ENCODE peak calls at places on chromosomes 2 and 18, in four cellular contexts. W is CD8-positive, alpha-beta memory T cell; Q is mesothelial cell of epicardium; L is PC-9. A is an unnamed sample.
A peak's percentile ranks its signal among the peaks of the same experiment; 100 is the strongest.

GRCh38 chr18:2303517-2304238 is 267.6 kb downstream of the METTL4 start:
- DNase-seq in W (no peak), Q (no peak), L (peak; percentile 73), A (no peak)

GRCh38 chr18:47981320-47981719 is 50.9 kb upstream of the SMAD2 start:
- DNase-seq in W (no peak), Q (no peak), L (no peak), A (no peak)

GRCh38 chr2:120772261-120772660 is 36.6 kb downstream of the GLI2 start:
- DNase-seq in W (no peak), Q (no peak), L (no peak), A (no peak)

GRCh38 chr2:31401580-31401979 is 13.0 kb downstream of the XDH start:
- DNase-seq in W (no peak), Q (no peak), L (peak; percentile 99), A (no peak)

GRCh38 chr2:15965564-15966019 is 25.2 kb downstream of the MYCN start:
- DNase-seq in W (peak; percentile 46), Q (no peak), L (no peak), A (no peak)

GRCh38 chr2:22855081-22855480 is 529.9 kb upstream of the KLHL29 start:
- DNase-seq in W (no peak), Q (no peak), L (no peak), A (peak; percentile 30)

GRCh38 chr18:31270578-31270977 is 47.4 kb upstream of the DSG1 start:
- DNase-seq in W (no peak), Q (no peak), L (no peak), A (no peak)

GRCh38 chr2:39080152-39080551 is 40.7 kb downstream of the SOS1 start:
- DNase-seq in W (no peak), Q (no peak), L (no peak), A (no peak)

GRCh38 chr2:47043142-47043890 is 111.8 kb downstream of the STPG4 start:
- DNase-seq in W (no peak), Q (no peak), L (peak; percentile 99), A (no peak)

GRCh38 chr18:63262369-63263335 is 56.9 kb downstream of the BCL2 start:
- DNase-seq in W (no peak), Q (no peak), L (no peak), A (peak; percentile 43)

GRCh38 chr2:30514134-30514860 is 67.3 kb downstream of the LCLAT1 start:
- DNase-seq in W (no peak), Q (no peak), L (no peak), A (peak; percentile 2)

GRCh38 chr2:85071096-85071495 is 62.1 kb upstream of the TCF7L1 start:
- DNase-seq in W (no peak), Q (no peak), L (no peak), A (no peak)

GRCh38 chr2:6970551-6970950 is 53.3 kb downstream of the RNF144A start:
- DNase-seq in W (no peak), Q (no peak), L (no peak), A (no peak)

GRCh38 chr2:98438190-98439133 is 6.2 kb upstream of the INPP4A start:
- DNase-seq in W (no peak), Q (no peak), L (no peak), A (no peak)

GRCh38 chr2:218465987-218466633 is 47.2 kb downstream of the VIL1 start:
- DNase-seq in W (peak; percentile 6), Q (no peak), L (no peak), A (no peak)

GRCh38 chr2:42752299-42752698 is 11.6 kb downstream of the OXER1 start:
- DNase-seq in W (no peak), Q (no peak), L (no peak), A (peak; percentile 20)

GRCh38 chr2:232419245-232420072 is 12.8 kb downstream of the ALPG start:
- DNase-seq in W (no peak), Q (no peak), L (no peak), A (no peak)

GRCh38 chr18:79397288-79397829 is 1.6 kb downstream of the NFATC1 start:
- DNase-seq in W (no peak), Q (no peak), L (no peak), A (no peak)

GRCh38 chr2:52269696-52270485 is 1238.0 kb upstream of the NRXN1 start:
- DNase-seq in W (no peak), Q (no peak), L (no peak), A (no peak)

GRCh38 chr2:12819098-12819465 is 102.3 kb downstream of the TRIB2 start:
- DNase-seq in W (no peak), Q (no peak), L (peak; percentile 89), A (no peak)

GRCh38 chr2:188870289-188870688 is 103.9 kb upstream of the COL3A1 start:
- DNase-seq in W (no peak), Q (no peak), L (no peak), A (no peak)

GRCh38 chr2:136005462-136006205 is 20.2 kb upstream of the DARS1 start:
- DNase-seq in W (no peak), Q (no peak), L (no peak), A (no peak)

GRCh38 chr18:2104620-2105462 is 466.5 kb downstream of the METTL4 start:
- DNase-seq in W (peak; percentile 14), Q (no peak), L (no peak), A (peak; percentile 6)

GRCh38 chr2:128756372-128756730 is 437.7 kb upstream of the HS6ST1 start:
- DNase-seq in W (no peak), Q (no peak), L (no peak), A (no peak)

GRCh38 chr2:227617316-227618250 is at the start of gene SCYGR4:
- DNase-seq in W (no peak), Q (no peak), L (no peak), A (no peak)

A was measured in hippocampal formation.